ENCODE peak calls at places on chromosomes 16 and 17, in eight cellular contexts. One of them, this sample, is unnamed.

GRCh38 chr16:81843243-81843582 is 64.1 kb downstream of the PLCG2 start:
- DNase-seq in Peyer's patch: no peak
- DNase-seq in uterus: no peak
- DNase-seq in stomach: no peak
- DNase-seq in esophagus muscularis mucosa: no peak
- DNase-seq in sigmoid colon: no peak
- DNase-seq in adrenal gland: no peak
- DNase-seq in lower leg skin: no peak
- DNase-seq in this sample: no peak

GRCh38 chr16:2824626-2825025 is 5.5 kb upstream of the ZG16B start:
- DNase-seq in stomach: no peak
- DNase-seq in adrenal gland: no peak
- DNase-seq in Peyer's patch: no peak
- DNase-seq in esophagus muscularis mucosa: no peak
- DNase-seq in lower leg skin: peak; percentile 78
- DNase-seq in sigmoid colon: no peak
- DNase-seq in uterus: peak; percentile 4
- DNase-seq in this sample: no peak

GRCh38 chr17:43226393-43226792 is 2.0 kb downstream of the CCDC200 start:
- DNase-seq in lower leg skin: peak; percentile 21
- DNase-seq in adrenal gland: peak; percentile 6
- DNase-seq in uterus: no peak
- DNase-seq in Peyer's patch: no peak
- DNase-seq in stomach: no peak
- DNase-seq in sigmoid colon: peak; percentile 19
- DNase-seq in esophagus muscularis mucosa: no peak
- DNase-seq in this sample: peak; percentile 3

GRCh38 chr17:15910791-15911190 is 34.1 kb upstream of the ADORA2B start:
- DNase-seq in sigmoid colon: no peak
- DNase-seq in Peyer's patch: no peak
- DNase-seq in uterus: no peak
- DNase-seq in stomach: no peak
- DNase-seq in esophagus muscularis mucosa: no peak
- DNase-seq in lower leg skin: peak; percentile 59
- DNase-seq in adrenal gland: no peak
- DNase-seq in this sample: no peak

GRCh38 chr16:3054965-3055733 is 8.8 kb downstream of the MMP25 start:
- DNase-seq in esophagus muscularis mucosa: no peak
- DNase-seq in stomach: no peak
- DNase-seq in lower leg skin: no peak
- DNase-seq in Peyer's patch: no peak
- DNase-seq in adrenal gland: no peak
- DNase-seq in sigmoid colon: no peak
- DNase-seq in uterus: no peak
- DNase-seq in this sample: no peak

GRCh38 chr17:75267403-75268232 is 3.4 kb downstream of the MIF4GD start:
- DNase-seq in stomach: no peak
- DNase-seq in sigmoid colon: no peak
- DNase-seq in adrenal gland: no peak
- DNase-seq in uterus: no peak
- DNase-seq in Peyer's patch: peak; percentile 69
- DNase-seq in esophagus muscularis mucosa: no peak
- DNase-seq in lower leg skin: no peak
- DNase-seq in this sample: no peak

GRCh38 chr17:57832711-57833596 is 16.9 kb downstream of the MRPS23 start:
- DNase-seq in esophagus muscularis mucosa: no peak
- DNase-seq in uterus: peak; percentile 58
- DNase-seq in sigmoid colon: peak; percentile 86
- DNase-seq in Peyer's patch: peak; percentile 65
- DNase-seq in lower leg skin: peak; percentile 89
- DNase-seq in stomach: peak; percentile 75
- DNase-seq in adrenal gland: peak; percentile 82
- DNase-seq in this sample: peak; percentile 29

GRCh38 chr16:50428116-50428515 is 59.3 kb upstream of the BRD7 start:
- DNase-seq in uterus: no peak
- DNase-seq in Peyer's patch: no peak
- DNase-seq in adrenal gland: no peak
- DNase-seq in sigmoid colon: no peak
- DNase-seq in stomach: no peak
- DNase-seq in esophagus muscularis mucosa: peak; percentile 26
- DNase-seq in lower leg skin: no peak
- DNase-seq in this sample: no peak

GRCh38 chr16:54647216-54647615 is 283.4 kb upstream of the IRX5 start:
- DNase-seq in uterus: no peak
- DNase-seq in adrenal gland: no peak
- DNase-seq in sigmoid colon: no peak
- DNase-seq in lower leg skin: no peak
- DNase-seq in Peyer's patch: no peak
- DNase-seq in esophagus muscularis mucosa: no peak
- DNase-seq in stomach: peak; percentile 63
- DNase-seq in this sample: no peak

GRCh38 chr16:50602531-50603205 is 54.5 kb downstream of the NKD1 start:
- DNase-seq in stomach: no peak
- DNase-seq in sigmoid colon: peak; percentile 79
- DNase-seq in Peyer's patch: no peak
- DNase-seq in adrenal gland: no peak
- DNase-seq in esophagus muscularis mucosa: no peak
- DNase-seq in lower leg skin: no peak
- DNase-seq in uterus: no peak
- DNase-seq in this sample: no peak

GRCh38 chr16:27230562-27230991 is 27.3 kb downstream of the KDM8 start:
- DNase-seq in sigmoid colon: no peak
- DNase-seq in adrenal gland: no peak
- DNase-seq in uterus: no peak
- DNase-seq in lower leg skin: no peak
- DNase-seq in Peyer's patch: peak; percentile 93
- DNase-seq in stomach: peak; percentile 76
- DNase-seq in esophagus muscularis mucosa: no peak
- DNase-seq in this sample: no peak

GRCh38 chr17:82303944-82304808 is 13.2 kb downstream of the CD7 start:
- DNase-seq in uterus: no peak
- DNase-seq in Peyer's patch: no peak
- DNase-seq in stomach: no peak
- DNase-seq in adrenal gland: no peak
- DNase-seq in lower leg skin: no peak
- DNase-seq in esophagus muscularis mucosa: no peak
- DNase-seq in sigmoid colon: no peak
- DNase-seq in this sample: no peak

GRCh38 chr17:30005709-30006320 is 64.4 kb downstream of the EFCAB5 start:
- DNase-seq in adrenal gland: no peak
- DNase-seq in stomach: no peak
- DNase-seq in esophagus muscularis mucosa: no peak
- DNase-seq in uterus: no peak
- DNase-seq in lower leg skin: no peak
- DNase-seq in Peyer's patch: no peak
- DNase-seq in sigmoid colon: no peak
- DNase-seq in this sample: no peak

GRCh38 chr17:34382586-34383224 is 19.7 kb upstream of the CCL1 start:
- DNase-seq in uterus: no peak
- DNase-seq in sigmoid colon: no peak
- DNase-seq in Peyer's patch: no peak
- DNase-seq in esophagus muscularis mucosa: no peak
- DNase-seq in lower leg skin: peak; percentile 66
- DNase-seq in adrenal gland: no peak
- DNase-seq in stomach: no peak
- DNase-seq in this sample: no peak

GRCh38 chr17:248337-249235 is 67.1 kb upstream of the DOC2B start:
- DNase-seq in sigmoid colon: peak; percentile 42
- DNase-seq in lower leg skin: peak; percentile 64
- DNase-seq in Peyer's patch: no peak
- DNase-seq in stomach: no peak
- DNase-seq in adrenal gland: no peak
- DNase-seq in esophagus muscularis mucosa: no peak
- DNase-seq in uterus: no peak
- DNase-seq in this sample: peak; percentile 7

GRCh38 chr17:10614536-10615155 is 42.5 kb downstream of the MYH3 start:
- DNase-seq in stomach: no peak
- DNase-seq in esophagus muscularis mucosa: no peak
- DNase-seq in lower leg skin: peak; percentile 85
- DNase-seq in Peyer's patch: no peak
- DNase-seq in uterus: peak; percentile 55
- DNase-seq in sigmoid colon: no peak
- DNase-seq in adrenal gland: peak; percentile 37
- DNase-seq in this sample: peak; percentile 66

GRCh38 chr17:57366558-57367351 is 110.4 kb downstream of the MSI2 start:
- DNase-seq in sigmoid colon: no peak
- DNase-seq in uterus: no peak
- DNase-seq in Peyer's patch: peak; percentile 5
- DNase-seq in adrenal gland: no peak
- DNase-seq in stomach: peak; percentile 72
- DNase-seq in lower leg skin: no peak
- DNase-seq in esophagus muscularis mucosa: no peak
- DNase-seq in this sample: no peak

DNA sequence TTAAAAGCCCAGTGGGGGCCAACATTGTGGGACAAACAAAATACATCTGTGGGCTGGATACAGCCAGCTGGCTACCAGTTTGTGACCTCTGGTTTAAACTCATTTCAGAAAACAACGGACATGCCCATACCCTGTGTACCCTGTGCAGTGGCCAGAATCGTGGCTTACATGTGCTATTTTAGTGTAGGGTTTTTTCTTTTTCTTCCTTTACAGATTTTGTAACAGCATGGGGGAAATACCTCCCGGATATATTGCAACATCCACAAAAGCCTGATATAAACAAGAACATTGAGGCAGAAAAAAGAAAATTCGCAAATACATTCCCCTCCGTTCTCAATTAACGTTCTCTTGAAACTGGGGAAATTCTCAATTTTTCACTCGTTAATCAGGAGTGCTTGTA is 7.3 kb downstream of the HS3ST4 start:
- DNase-seq in esophagus muscularis mucosa: no peak
- DNase-seq in sigmoid colon: no peak
- DNase-seq in adrenal gland: no peak
- DNase-seq in lower leg skin: no peak
- DNase-seq in stomach: no peak
- DNase-seq in Peyer's patch: no peak
- DNase-seq in uterus: no peak
- DNase-seq in this sample: no peak
- H3K4me3 ChIP-seq in esophagus muscularis mucosa: no peak overlapping the region
- H3K4me3 ChIP-seq in sigmoid colon: no peak overlapping the region
- H3K4me3 ChIP-seq in adrenal gland: no peak overlapping the region
- H3K4me3 ChIP-seq in lower leg skin: no peak overlapping the region
- H3K4me3 ChIP-seq in stomach: no peak overlapping the region
- H3K4me3 ChIP-seq in Peyer's patch: no peak overlapping the region
- H3K4me3 ChIP-seq in uterus: no peak overlapping the region
- H3K4me3 ChIP-seq in this sample: no peak overlapping the region

GRCh38 chr17:38918129-38918913 is 7.1 kb upstream of the LASP1NB start:
- DNase-seq in stomach: peak; percentile 24
- DNase-seq in uterus: no peak
- DNase-seq in lower leg skin: peak; percentile 86
- DNase-seq in sigmoid colon: peak; percentile 63
- DNase-seq in Peyer's patch: no peak
- DNase-seq in esophagus muscularis mucosa: no peak
- DNase-seq in adrenal gland: no peak
- DNase-seq in this sample: no peak
- TF ChIP-seq CTCF in stomach: no peak
- TF ChIP-seq CTCF in uterus: no peak
- TF ChIP-seq CTCF in lower leg skin: no peak
- TF ChIP-seq CTCF in sigmoid colon: no peak
- TF ChIP-seq CTCF in Peyer's patch: no peak
- TF ChIP-seq CTCF in esophagus muscularis mucosa: no peak
- TF ChIP-seq CTCF in adrenal gland: no peak
- TF ChIP-seq CTCF in this sample: no peak

GRCh38 chr17:4997302-4998026 is at the start of the genes INCA1 and KIF1C:
- DNase-seq in uterus: peak; percentile 95
- DNase-seq in Peyer's patch: peak; percentile 96
- DNase-seq in esophagus muscularis mucosa: peak; percentile 98
- DNase-seq in stomach: peak; percentile 95
- DNase-seq in sigmoid colon: peak; percentile 97
- DNase-seq in lower leg skin: peak; percentile 98
- DNase-seq in adrenal gland: peak; percentile 94
- DNase-seq in this sample: peak; percentile 81
- TF ChIP-seq POLR2A in uterus: peak; percentile 79
- TF ChIP-seq POLR2A in Peyer's patch: peak; percentile 57
- TF ChIP-seq POLR2A in esophagus muscularis mucosa: peak; percentile 57
- TF ChIP-seq POLR2A in stomach: no peak
- TF ChIP-seq POLR2A in sigmoid colon: peak; percentile 73
- TF ChIP-seq POLR2A in lower leg skin: no peak
- TF ChIP-seq POLR2A in adrenal gland: peak; percentile 37
- TF ChIP-seq POLR2A in this sample: peak; percentile 86

GRCh38 chr17:66538776-66539175 is 236.4 kb downstream of the PRKCA start:
- DNase-seq in esophagus muscularis mucosa: no peak
- DNase-seq in sigmoid colon: no peak
- DNase-seq in Peyer's patch: no peak
- DNase-seq in uterus: no peak
- DNase-seq in adrenal gland: no peak
- DNase-seq in lower leg skin: no peak
- DNase-seq in stomach: no peak
- DNase-seq in this sample: no peak

GRCh38 chr17:66537518-66537917 is 235.1 kb downstream of the PRKCA start:
- DNase-seq in adrenal gland: no peak
- DNase-seq in Peyer's patch: no peak
- DNase-seq in esophagus muscularis mucosa: no peak
- DNase-seq in sigmoid colon: no peak
- DNase-seq in uterus: no peak
- DNase-seq in lower leg skin: no peak
- DNase-seq in stomach: no peak
- DNase-seq in this sample: no peak

GRCh38 chr17:66542183-66542966 is 240.0 kb downstream of the PRKCA start:
- DNase-seq in lower leg skin: no peak
- DNase-seq in Peyer's patch: no peak
- DNase-seq in adrenal gland: no peak
- DNase-seq in uterus: no peak
- DNase-seq in stomach: no peak
- DNase-seq in esophagus muscularis mucosa: no peak
- DNase-seq in sigmoid colon: no peak
- DNase-seq in this sample: no peak

GRCh38 chr17:66541461-66542182 is 239.2 kb downstream of the PRKCA start:
- DNase-seq in stomach: no peak
- DNase-seq in lower leg skin: no peak
- DNase-seq in uterus: no peak
- DNase-seq in esophagus muscularis mucosa: no peak
- DNase-seq in Peyer's patch: no peak
- DNase-seq in sigmoid colon: no peak
- DNase-seq in adrenal gland: no peak
- DNase-seq in this sample: no peak

GRCh38 chr17:66540131-66540781 is 237.8 kb downstream of the PRKCA start:
- DNase-seq in Peyer's patch: no peak
- DNase-seq in uterus: peak; percentile 63
- DNase-seq in stomach: no peak
- DNase-seq in adrenal gland: no peak
- DNase-seq in sigmoid colon: peak; percentile 80
- DNase-seq in lower leg skin: no peak
- DNase-seq in esophagus muscularis mucosa: no peak
- DNase-seq in this sample: peak; percentile 53
- H3K4me3 ChIP-seq in Peyer's patch: no peak overlapping the region
- H3K4me3 ChIP-seq in uterus: peak overlapping the region; percentile 6
- H3K4me3 ChIP-seq in stomach: no peak overlapping the region
- H3K4me3 ChIP-seq in adrenal gland: no peak overlapping the region
- H3K4me3 ChIP-seq in sigmoid colon: peak overlapping the region; percentile 6
- H3K4me3 ChIP-seq in lower leg skin: no peak overlapping the region
- H3K4me3 ChIP-seq in esophagus muscularis mucosa: peak overlapping the region; percentile 16
- H3K4me3 ChIP-seq in this sample: no peak overlapping the region